ENCODE peak calls at places on chromosomes 4 and X, in eight cellular contexts. B is esophagus squamous epithelium; D is mammary epithelial cell; E is DND-41; I is CD8-positive, alpha-beta memory T cell; W is heart right ventricle; A is fibroblast of lung; Z is psoas muscle. C is an unnamed sample.

GRCh38 chrX:106698693-106699092 is 27.8 kb upstream of the RNF128 start:
- DNase-seq in B (no peak), D (peak; percentile 6), E (no peak), I (no peak), W (no peak), A (peak; percentile 50), Z (no peak), C (no peak)

GRCh38 chr4:76984788-76985211 is 35.2 kb downstream of the SEPTIN11 start:
- DNase-seq in B (peak; percentile 2), D (peak; percentile 80), E (no peak), I (no peak), W (peak; percentile 66), A (peak; percentile 100), Z (peak; percentile 79), C (no peak)

GRCh38 chr4:186832906-186833305 is 109.2 kb upstream of the FAT1 start:
- DNase-seq in B (no peak), D (peak; percentile 79), E (no peak), I (no peak), W (no peak), A (peak; percentile 48), Z (no peak), C (no peak)

GRCh38 chr4:164442167-164442566 is 311.8 kb upstream of the SMIM31 start:
- DNase-seq in B (no peak), D (peak; percentile 38), E (no peak), I (no peak), W (no peak), A (peak; percentile 39), Z (no peak), C (no peak)

GRCh38 chr4:91373546-91373945 is 930.2 kb upstream of the GRID2 start:
- DNase-seq in B (no peak), D (no peak), E (no peak), I (no peak), W (no peak), A (no peak), Z (no peak), C (no peak)

GRCh38 chr4:98663226-98664006 is 5.0 kb upstream of the TSPAN5 start:
- DNase-seq in B (no peak), D (no peak), E (no peak), I (peak; percentile 15), W (no peak), A (no peak), Z (no peak), C (no peak)

GRCh38 chrX:154918060-154918483 is 31.9 kb downstream of the F8A1 start:
- DNase-seq in B (no peak), D (peak; percentile 52), E (peak; percentile 45), I (peak; percentile 0), W (peak; percentile 60), A (peak; percentile 78), Z (peak; percentile 52), C (no peak)

GRCh38 chrX:110941906-110942305 is 146.3 kb upstream of the CHRDL1 start:
- DNase-seq in B (no peak), D (peak; percentile 24), E (no peak), I (no peak), W (no peak), A (no peak), Z (no peak), C (no peak)

GRCh38 chrX:140664939-140665338 is 44.6 kb upstream of the LINC00632 start:
- DNase-seq in B (no peak), D (peak; percentile 13), E (no peak), I (no peak), W (no peak), A (peak; percentile 26), Z (no peak), C (no peak)

GRCh38 chr4:178599521-178599920 is 1157.3 kb upstream of the AGA start:
- DNase-seq in B (no peak), D (no peak), E (no peak), I (no peak), W (no peak), A (no peak), Z (no peak), C (no peak)

GRCh38 chr4:13881880-13882279 is 254.4 kb upstream of the BOD1L1 start:
- DNase-seq in B (no peak), D (no peak), E (no peak), I (no peak), W (no peak), A (no peak), Z (no peak), C (no peak)

GRCh38 chr4:91824773-91825172 is 479.0 kb upstream of the GRID2 start:
- DNase-seq in B (no peak), D (no peak), E (no peak), I (no peak), W (no peak), A (no peak), Z (no peak), C (no peak)

GRCh38 chr4:36676139-36677050 is 395.0 kb downstream of the DTHD1 start:
- DNase-seq in B (no peak), D (no peak), E (no peak), I (no peak), W (no peak), A (peak; percentile 11), Z (no peak), C (no peak)

GRCh38 chrX:144335402-144335801 is 451.5 kb downstream of the UBE2NL start:
- DNase-seq in B (no peak), D (no peak), E (no peak), I (no peak), W (no peak), A (no peak), Z (no peak), C (no peak)

GRCh38 chr4:138775890-138776289 is 239.7 kb upstream of the NOCT start:
- DNase-seq in B (no peak), D (no peak), E (no peak), I (no peak), W (no peak), A (no peak), Z (no peak), C (no peak)

GRCh38 chr4:108060686-108061321 is 71.1 kb downstream of the HADH start:
- DNase-seq in B (no peak), D (no peak), E (no peak), I (no peak), W (no peak), A (no peak), Z (no peak), C (no peak)

GRCh38 chr4:73600917-73601316 is 19.3 kb downstream of the RASSF6 start:
- DNase-seq in B (no peak), D (no peak), E (no peak), I (no peak), W (no peak), A (no peak), Z (no peak), C (no peak)

GRCh38 chr4:656651-657337 is 17.3 kb downstream of the ATP5ME start:
- DNase-seq in B (no peak), D (no peak), E (no peak), I (no peak), W (no peak), A (no peak), Z (peak; percentile 51), C (peak; percentile 48)

GRCh38 chrX:56057325-56057724 is 174.8 kb upstream of the KLF8 start:
- DNase-seq in B (no peak), D (no peak), E (no peak), I (no peak), W (no peak), A (no peak), Z (no peak), C (no peak)

GRCh38 chrX:95071621-95072020 is 1397.6 kb downstream of the FAM133A start:
- DNase-seq in B (no peak), D (peak; percentile 54), E (no peak), I (no peak), W (no peak), A (no peak), Z (no peak), C (no peak)

GRCh38 chrX:110138557-110138956 is 135.6 kb downstream of the TMEM164 start:
- DNase-seq in B (no peak), D (no peak), E (no peak), I (no peak), W (no peak), A (no peak), Z (no peak), C (no peak)

GRCh38 chr4:181676546-181676945 is 566.7 kb upstream of the TENM3 start:
- DNase-seq in B (no peak), D (peak; percentile 22), E (no peak), I (no peak), W (no peak), A (peak; percentile 27), Z (no peak), C (no peak)

GRCh38 chrX:69158166-69159040 is 6.8 kb downstream of the PJA1 start:
- DNase-seq in B (no peak), D (peak; percentile 82), E (peak; percentile 28), I (no peak), W (peak; percentile 73), A (peak; percentile 72), Z (peak; percentile 73), C (peak; percentile 45)

GRCh38 chr4:7964459-7964858 is 24.8 kb upstream of the AFAP1 start:
- DNase-seq in B (no peak), D (no peak), E (no peak), I (no peak), W (no peak), A (no peak), Z (no peak), C (no peak)
- H3K4me1 ChIP-seq in B (peaks cover 30% of the 10 kb centered on the region), D (peaks cover 21% of the 10 kb centered on the region), E (no peaks in the 10 kb centered on the region), I (peaks cover 52% of the 10 kb centered on the region), W (peaks cover 13% of the 10 kb centered on the region), A (peaks cover 25% of the 10 kb centered on the region), Z (peaks cover 45% of the 10 kb centered on the region), C (no peaks in the 10 kb centered on the region)

GRCh38 chrX:11770320-11770719 is 12.3 kb downstream of the MSL3 start:
- DNase-seq in B (no peak), D (peak; percentile 31), E (peak; percentile 38), I (no peak), W (no peak), A (peak; percentile 40), Z (no peak), C (no peak)
- H3K27me3 ChIP-seq in B (no peaks in the 10 kb centered on the region), D (no peaks in the 10 kb centered on the region), E (no peaks in the 10 kb centered on the region), I (no peaks in the 10 kb centered on the region), W (no peaks in the 10 kb centered on the region), A (no peaks in the 10 kb centered on the region), Z (no peaks in the 10 kb centered on the region), C (no peaks in the 10 kb centered on the region)

DNA sequence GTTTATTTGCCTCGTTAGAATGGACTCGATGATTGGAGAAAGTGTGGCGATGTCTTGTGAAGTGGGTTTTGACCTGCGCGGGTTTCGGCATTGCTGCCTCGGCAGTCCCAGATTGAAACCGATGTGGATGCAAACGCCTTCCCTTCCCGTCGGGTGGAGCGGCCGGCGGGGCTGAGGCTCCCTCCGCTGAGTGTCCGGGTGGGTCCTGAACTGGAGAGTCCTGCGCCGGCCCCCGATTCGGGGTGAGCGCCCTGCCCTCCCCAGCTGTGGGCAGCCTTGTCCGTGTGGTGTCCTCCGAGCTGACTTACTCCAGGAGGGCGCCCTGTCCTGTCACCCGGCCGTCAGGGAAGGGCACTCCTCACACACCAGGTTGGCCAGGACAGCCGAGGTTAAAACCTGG is 75.3 kb upstream of the PSAPL1 start:
- DNase-seq in B (no peak), D (no peak), E (no peak), I (no peak), W (no peak), A (no peak), Z (no peak), C (no peak)
- H3K4me1 ChIP-seq in B (no peaks in the 10 kb centered on the region), D (no peaks in the 10 kb centered on the region), E (no peaks in the 10 kb centered on the region), I (no peaks in the 10 kb centered on the region), W (no peaks in the 10 kb centered on the region), A (no peaks in the 10 kb centered on the region), Z (no peaks in the 10 kb centered on the region), C (no peaks in the 10 kb centered on the region)

DNA sequence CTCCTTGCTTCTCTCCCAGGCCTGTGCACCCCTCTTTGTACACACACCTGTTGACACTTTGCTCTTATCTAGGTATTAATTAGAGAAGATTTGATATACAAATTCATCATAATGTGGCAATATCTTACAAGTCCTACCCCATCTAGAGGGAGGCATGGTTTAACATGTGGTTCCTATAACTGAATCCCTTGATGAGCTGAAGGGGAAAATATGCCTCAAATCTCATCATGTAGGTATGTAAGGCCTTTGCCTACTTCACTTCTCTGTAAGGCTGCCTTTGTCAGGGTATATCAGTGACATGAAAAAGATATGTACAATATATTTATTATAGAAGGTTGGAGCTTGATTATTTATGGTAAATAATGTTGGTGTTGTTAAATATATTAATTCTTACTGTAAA is 31.9 kb downstream of the HTR2C start:
- DNase-seq in B (no peak), D (no peak), E (no peak), I (no peak), W (no peak), A (peak; percentile 1), Z (no peak), C (no peak)
- H3K27me3 ChIP-seq in B (no peaks in the 10 kb centered on the region), D (no peaks in the 10 kb centered on the region), E (no peaks in the 10 kb centered on the region), I (no peaks in the 10 kb centered on the region), W (no peaks in the 10 kb centered on the region), A (no peaks in the 10 kb centered on the region), Z (no peaks in the 10 kb centered on the region), C (no peaks in the 10 kb centered on the region)